ENCODE peak calls at places on chromosomes 6 and 20, in nine cellular contexts. W is putamen, Y is cardiac septum, X is HFFc6, U is fibroblast of lung, O is GM23338, A is NCI-H774, L is NCI-H345, M is breast epithelium. G is an unnamed sample.

GRCh38 chr6:141866731-141867502 is 265.8 kb upstream of the GJE1 start:
- DNase-seq in A (no peak), Y (no peak), L (no peak), U (peak; percentile 10), M (no peak), O (peak; percentile 27), X (no peak), W (no peak), G (no peak)

GRCh38 chr6:37559501-37559900 is 59.8 kb upstream of the CCDC167 start:
- DNase-seq in U (no peak), A (no peak), M (no peak), W (no peak), X (no peak), O (no peak), L (no peak), Y (no peak), G (no peak)

GRCh38 chr6:33299237-33299944 is 649 bp upstream of the RGL2 start:
- DNase-seq in O (peak; percentile 94), Y (peak; percentile 96), X (peak; percentile 90), U (peak; percentile 89), A (peak; percentile 90), L (peak; percentile 93), M (peak; percentile 92), W (peak; percentile 93), G (peak; percentile 87)

GRCh38 chr6:157108923-157109322 is 214.4 kb downstream of the TMEM242 start:
- DNase-seq in Y (no peak), L (no peak), O (no peak), M (no peak), A (no peak), W (no peak), U (no peak), X (no peak), G (no peak)

GRCh38 chr6:116327803-116328527 is 42.8 kb upstream of the DSE start:
- DNase-seq in M (no peak), L (no peak), U (peak; percentile 49), O (peak; percentile 81), X (no peak), W (no peak), Y (no peak), A (no peak), G (no peak)

GRCh38 chr6:30447237-30447636 is 42.1 kb upstream of the HLA-E start:
- DNase-seq in W (no peak), L (no peak), U (no peak), A (no peak), X (no peak), Y (no peak), O (peak; percentile 92), M (no peak), G (peak; percentile 75)

GRCh38 chr6:152184573-152185157 is 377.2 kb downstream of the ESR1 start:
- DNase-seq in A (no peak), Y (no peak), U (no peak), M (no peak), O (no peak), L (no peak), W (no peak), X (no peak), G (no peak)

GRCh38 chr6:113854531-113855499 is 2.3 kb upstream of the MARCKS start:
- DNase-seq in O (peak; percentile 90), Y (peak; percentile 83), L (peak; percentile 90), M (peak; percentile 78), A (peak; percentile 96), X (peak; percentile 65), W (peak; percentile 78), U (peak; percentile 75), G (peak; percentile 87)

GRCh38 chr20:24638546-24639166 is 169.2 kb downstream of the SYNDIG1 start:
- DNase-seq in M (no peak), O (no peak), A (no peak), X (no peak), L (no peak), W (no peak), Y (no peak), U (peak; percentile 43), G (no peak)

GRCh38 chr6:40350193-40350941 is 236.8 kb downstream of the LRFN2 start:
- DNase-seq in U (no peak), W (no peak), L (no peak), A (no peak), O (no peak), X (no peak), M (no peak), Y (no peak), G (no peak)

G was measured in WTC11.